ENCODE peak calls at places on chromosomes 5 and 9, in four cellular contexts. O is K562, E is hepatocyte, W is HCT116. I is an unnamed sample.

GRCh38 chr9:109012876-109013677 is at the start of gene CTNNAL1:
- DNase-seq in O (peak; percentile 99), E (peak; percentile 96), W (peak; percentile 64), I (peak; percentile 85)

GRCh38 chr5:111584651-111585050 is 72.3 kb upstream of the STARD4 start:
- DNase-seq in O (no peak), E (peak; percentile 65), W (no peak), I (peak; percentile 6)

GRCh38 chr9:135273077-135273476 is 185.6 kb downstream of the OLFM1 start:
- DNase-seq in O (no peak), E (no peak), W (no peak), I (no peak)

GRCh38 chr9:84874583-84874982 is 205.1 kb downstream of the NTRK2 start:
- DNase-seq in O (no peak), E (no peak), W (no peak), I (peak; percentile 6)

GRCh38 chr9:120453792-120454191 is 126.2 kb downstream of the CDK5RAP2 start:
- DNase-seq in O (no peak), E (no peak), W (no peak), I (no peak)

GRCh38 chr9:136543830-136544548 is 1.9 kb downstream of the NOTCH1 start:
- DNase-seq in O (no peak), E (no peak), W (no peak), I (no peak)

GRCh38 chr5:170747851-170748250 is 35.7 kb upstream of the GABRP start:
- DNase-seq in O (peak; percentile 39), E (no peak), W (peak; percentile 16), I (peak; percentile 6)

GRCh38 chr9:248278-248961 is 33.8 kb downstream of the DOCK8 start:
- DNase-seq in O (no peak), E (no peak), W (no peak), I (no peak)

GRCh38 chr9:35935261-35935660 is 22.7 kb downstream of the OR2S2 start:
- DNase-seq in O (no peak), E (no peak), W (no peak), I (peak; percentile 76)

GRCh38 chr5:71629950-71630349 is 42.8 kb downstream of the MCCC2 start:
- DNase-seq in O (no peak), E (no peak), W (no peak), I (no peak)

GRCh38 chr5:84028093-84028492 is 307.4 kb upstream of the HAPLN1 start:
- DNase-seq in O (no peak), E (no peak), W (no peak), I (no peak)

GRCh38 chr5:2261002-2261703 is 378.4 kb upstream of the IRX4 start:
- DNase-seq in O (no peak), E (no peak), W (no peak), I (no peak)

GRCh38 chr5:55104966-55105701 is 2.7 kb downstream of the GZMA start:
- DNase-seq in O (no peak), E (no peak), W (no peak), I (no peak)

GRCh38 chr5:93585054-93585751 is 2.2 kb downstream of the NR2F1 start:
- DNase-seq in O (no peak), E (no peak), W (no peak), I (no peak)

GRCh38 chr9:89523948-89524347 is 26.0 kb upstream of the SEMA4D start:
- DNase-seq in O (no peak), E (no peak), W (no peak), I (no peak)

GRCh38 chr5:118224546-118224945 is 763.8 kb downstream of the DTWD2 start:
- DNase-seq in O (no peak), E (no peak), W (no peak), I (peak; percentile 80)

DNA sequence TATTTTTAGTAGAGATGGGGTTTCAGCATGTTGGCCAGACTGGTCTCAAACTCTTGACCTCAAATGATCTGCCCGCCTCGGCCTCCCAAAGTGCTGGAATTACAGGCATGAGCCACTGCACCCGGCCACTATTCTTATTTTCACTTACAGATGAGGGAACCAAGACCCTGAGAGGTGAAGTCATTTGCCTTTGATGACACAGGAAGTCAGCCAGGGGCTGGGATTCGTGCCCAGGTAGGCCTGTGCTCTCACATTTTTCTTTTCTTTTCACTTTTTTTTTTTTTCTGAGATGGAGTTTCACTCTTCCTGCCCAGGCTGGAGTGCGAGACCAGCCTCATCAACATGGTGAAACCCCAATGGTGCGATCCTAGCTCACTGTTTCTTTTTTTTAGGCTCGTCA is 22.2 kb downstream of the ENG start:
- DNase-seq in O (no peak), E (no peak), W (no peak), I (peak; percentile 48)
- H2AFZ ChIP-seq in O (no peak overlapping the region), E (no peak overlapping the region), W (no peak overlapping the region), I (no peak overlapping the region)

DNA sequence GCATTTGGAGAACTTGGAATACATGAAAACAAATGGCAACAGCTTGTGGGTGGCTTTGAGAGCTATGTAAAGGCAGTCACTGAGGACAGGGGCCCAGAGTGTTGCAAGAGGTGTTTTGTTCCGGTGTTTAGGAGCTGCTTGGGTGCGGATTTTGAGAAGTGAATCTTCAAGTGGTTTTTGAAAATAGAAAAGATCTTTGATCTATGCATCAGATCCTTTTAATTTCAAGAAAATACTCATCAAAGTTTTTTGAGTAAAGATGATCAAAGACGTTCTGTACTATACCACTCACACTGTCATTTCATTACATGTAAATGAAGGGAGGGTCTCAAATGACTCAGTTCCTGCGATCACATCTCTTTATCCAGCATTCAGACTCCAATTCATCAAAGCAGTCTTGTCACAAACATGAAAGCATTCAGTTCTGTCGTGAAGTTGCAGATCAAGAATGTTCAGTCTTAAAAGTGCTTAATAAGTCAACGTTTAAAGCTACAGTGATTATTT is 112.5 kb downstream of the WDR41 start:
- DNase-seq in O (no peak), E (no peak), W (no peak), I (no peak)
- H2AFZ ChIP-seq in O (no peak overlapping the region), E (no peak overlapping the region), W (no peak overlapping the region), I (no peak overlapping the region)

DNA sequence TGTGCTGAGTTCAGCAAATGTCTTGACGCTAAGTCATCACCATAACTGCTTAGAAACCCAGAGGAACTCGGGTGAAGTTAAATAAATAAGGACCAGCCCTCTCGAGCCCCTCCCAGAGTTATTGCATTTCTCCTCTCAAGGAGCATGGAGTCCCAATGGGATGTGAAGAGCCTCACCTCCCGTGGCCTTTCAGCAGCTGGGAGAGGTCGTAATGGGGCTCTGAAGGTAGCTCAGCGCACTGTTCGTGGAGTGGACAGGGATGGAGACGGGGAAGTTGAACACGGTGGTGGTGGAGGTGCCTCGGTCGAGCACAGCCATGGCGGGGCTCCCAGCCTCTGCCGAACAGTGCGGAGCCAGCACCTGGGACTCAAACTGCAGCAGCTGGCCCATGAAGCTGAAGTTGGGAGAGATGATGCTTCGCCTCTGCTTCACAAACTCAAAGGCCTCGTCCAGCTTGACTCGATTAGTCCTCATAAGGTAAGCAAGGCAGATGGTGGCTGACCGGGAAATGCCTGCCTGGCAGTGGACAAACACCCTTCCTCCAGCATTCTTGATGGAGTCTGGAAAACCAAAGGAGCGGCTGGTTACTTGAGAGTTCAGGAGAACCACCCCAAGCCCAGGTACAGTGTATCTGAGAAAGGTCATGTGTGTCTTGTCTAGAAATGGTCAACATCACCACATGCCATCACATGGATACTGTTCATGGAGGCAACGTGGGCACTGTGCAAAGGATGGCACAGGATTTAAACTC is 2.2 kb downstream of the DUSP1 start:
- DNase-seq in O (no peak), E (peak; percentile 37), W (no peak), I (peak; percentile 66)
- H2AFZ ChIP-seq in O (no peak overlapping the region), E (no peak overlapping the region), W (no peak overlapping the region), I (no peak overlapping the region)

GRCh38 chr5:19048750-19049149 is 939.2 kb downstream of the CDH18 start:
- DNase-seq in O (no peak), E (no peak), W (no peak), I (no peak)
- H2AFZ ChIP-seq in O (no peak overlapping the region), E (no peak overlapping the region), W (no peak overlapping the region), I (no peak overlapping the region)

GRCh38 chr5:177445052-177446016 is 1.3 kb upstream of the PRR7 start:
- DNase-seq in O (no peak), E (no peak), W (no peak), I (no peak)

GRCh38 chr5:177446184-177447065 is at the start of gene PRR7:
- DNase-seq in O (peak; percentile 86), E (peak; percentile 82), W (no peak), I (peak; percentile 57)

GRCh38 chr5:177447611-177448243 is 1.1 kb downstream of the PRR7 start:
- DNase-seq in O (peak; percentile 48), E (peak; percentile 60), W (peak; percentile 73), I (peak; percentile 81)

GRCh38 chr5:177448244-177448950 is 1.8 kb downstream of the PRR7 start:
- DNase-seq in O (no peak), E (no peak), W (no peak), I (no peak)

DNA sequence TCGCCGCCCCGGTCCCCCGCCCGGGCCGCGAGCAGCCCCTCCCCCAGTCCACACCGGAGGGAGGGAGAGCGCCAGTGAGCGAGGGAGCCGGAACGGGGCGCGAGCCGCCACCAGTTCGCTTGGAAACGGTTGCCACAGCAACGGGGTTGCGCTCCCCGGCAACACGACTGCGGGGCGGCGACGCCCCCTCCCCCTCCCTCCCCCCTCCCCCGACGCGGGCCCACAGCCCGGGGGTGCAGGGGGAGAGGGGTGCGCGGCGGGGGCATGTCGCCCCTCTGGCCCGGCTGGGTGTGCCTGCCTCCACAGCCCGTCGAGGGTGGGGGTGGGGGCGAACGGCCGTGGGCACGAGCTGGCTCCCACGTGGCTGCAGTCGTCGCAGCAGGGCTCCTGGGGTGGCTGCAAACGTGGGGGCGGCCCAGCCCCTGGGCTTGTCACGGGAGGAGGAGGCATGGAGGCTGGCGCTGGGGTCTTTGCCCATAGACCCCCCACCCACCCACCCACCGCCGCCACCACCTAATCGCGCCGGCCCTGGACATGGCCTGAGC is 524 bp downstream of the PRR7 start:
- DNase-seq in O (peak; percentile 81), E (peak; percentile 83), W (no peak), I (peak; percentile 53)
- H2AFZ ChIP-seq in O (peak overlapping the region; percentile 44), E (no peak overlapping the region), W (no peak overlapping the region), I (no peak overlapping the region)

DNA sequence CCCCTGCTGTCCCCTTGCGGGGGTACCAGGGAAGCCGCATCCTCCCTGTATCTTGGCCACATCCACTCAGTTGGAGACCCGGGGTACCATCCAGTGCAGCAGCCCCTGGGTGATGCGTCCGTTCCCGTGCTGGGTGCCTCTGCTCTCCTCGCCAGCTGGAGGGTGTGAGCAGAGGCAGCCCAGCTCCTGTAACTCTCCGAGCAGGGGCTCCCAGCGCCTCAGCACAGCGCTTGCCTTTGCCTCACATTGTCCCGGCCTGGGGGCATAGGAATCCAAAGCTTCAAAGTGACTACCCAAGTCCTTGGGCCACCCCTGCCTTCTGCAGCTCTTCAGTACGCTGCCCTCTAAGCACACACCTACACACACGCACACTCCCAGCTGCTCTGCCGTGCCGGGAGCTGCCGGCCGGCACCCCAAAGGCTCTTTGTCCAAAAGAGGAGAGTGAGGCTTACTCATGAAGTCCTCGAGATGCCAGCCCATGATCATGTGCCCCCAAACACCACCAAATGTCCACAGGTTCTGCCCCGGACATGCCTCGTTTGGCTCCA is 733 bp downstream of the ANGPTL2 start:
- DNase-seq in O (no peak), E (peak; percentile 40), W (no peak), I (peak; percentile 46)
- H2AFZ ChIP-seq in O (no peak overlapping the region), E (no peak overlapping the region), W (no peak overlapping the region), I (no peak overlapping the region)